ENCODE peak calls at places on chromosomes 3 and 15, in eight cellular contexts. K is B cell, F is C1 segment of cervical spinal cord, X is DMS79 treated with DMSO at 0.1 percent for 48 hours, Y is progenitor cell of endocrine pancreas, V is NCI-H1048, Q is astrocyte of the spinal cord, L is endothelial cell of umbilical vein. H is an unnamed sample.

GRCh38 chr3:185645596-185646381 is 59.7 kb downstream of the SENP2 start:
- DNase-seq in K (no peak), F (no peak), X (no peak), Y (no peak), V (no peak), Q (peak), L (no peak), H (no peak)

GRCh38 chr3:78728406-78729145 is 1039.2 kb downstream of the ROBO1 start:
- DNase-seq in K (no peak), F (peak), X (peak), Y (no peak), V (peak), Q (peak), L (no peak), H (no peak)

GRCh38 chr3:133991637-133992036 is 38.1 kb downstream of the SLCO2A1 start:
- DNase-seq in K (no peak), F (no peak), X (no peak), Y (no peak), V (no peak), Q (peak), L (peak), H (no peak)

GRCh38 chr3:12371525-12372140 is 82.8 kb downstream of the PPARG start:
- DNase-seq in K (no peak), F (no peak), X (no peak), Y (no peak), V (no peak), Q (peak), L (no peak), H (peak)

GRCh38 chr3:64343692-64344440 is 118.6 kb upstream of the PRICKLE2 start:
- DNase-seq in K (no peak), F (no peak), X (no peak), Y (no peak), V (no peak), Q (peak), L (peak), H (no peak)

GRCh38 chr3:127768346-127769008 is 53.8 kb downstream of the MGLL start:
- DNase-seq in K (no peak), F (no peak), X (no peak), Y (no peak), V (no peak), Q (peak), L (peak), H (peak)

GRCh38 chr3:173397161-173398110 is at the start of gene NLGN1:
- DNase-seq in K (peak), F (peak), X (peak), Y (peak), V (no peak), Q (peak), L (peak), H (peak)

GRCh38 chr15:68051109-68051508 is 3.0 kb upstream of the PIAS1 start:
- DNase-seq in K (no peak), F (no peak), X (no peak), Y (no peak), V (no peak), Q (no peak), L (no peak), H (no peak)

GRCh38 chr3:62888180-62888579 is 13.0 kb upstream of the CADPS start:
- DNase-seq in K (no peak), F (no peak), X (no peak), Y (no peak), V (no peak), Q (no peak), L (no peak), H (no peak)

GRCh38 chr3:63141-63845 is 133.3 kb upstream of the CHL1 start:
- DNase-seq in K (no peak), F (no peak), X (no peak), Y (no peak), V (no peak), Q (peak), L (no peak), H (no peak)

GRCh38 chr3:184002469-184002868 is 15.2 kb downstream of the ABCC5 start:
- DNase-seq in K (no peak), F (no peak), X (no peak), Y (no peak), V (no peak), Q (no peak), L (no peak), H (no peak)